ENCODE peak calls at places on chromosome 5, in nine cellular contexts. One of them, this sample, is unnamed.

GRCh38 chr5:14925326-14925725 is 53.7 kb upstream of the ANKH start:
- DNase-seq in stimulated activated CD4-positive, alpha-beta T cell treated with anti-CD3 and anti-CD28 coated beads, Interleukin-4, amount 100 ng/mL, for 48 hours: no peak
- DNase-seq in effector memory CD8-positive, alpha-beta T cell: no peak
- DNase-seq in substantia nigra: no peak
- DNase-seq in posterior cingulate gyrus: no peak
- DNase-seq in ELR: peak
- DNase-seq in progenitor cell of endocrine pancreas: no peak
- DNase-seq in endothelial cell: no peak
- DNase-seq in T-cell: no peak
- DNase-seq in this sample: no peak

GRCh38 chr5:147688965-147689364 is 93.6 kb downstream of the JAKMIP2 start:
- DNase-seq in effector memory CD8-positive, alpha-beta T cell: no peak
- DNase-seq in ELR: no peak
- DNase-seq in posterior cingulate gyrus: peak
- DNase-seq in progenitor cell of endocrine pancreas: no peak
- DNase-seq in stimulated activated CD4-positive, alpha-beta T cell treated with anti-CD3 and anti-CD28 coated beads, Interleukin-4, amount 100 ng/mL, for 48 hours: no peak
- DNase-seq in endothelial cell: no peak
- DNase-seq in T-cell: no peak
- DNase-seq in substantia nigra: peak
- DNase-seq in this sample: no peak

GRCh38 chr5:159444441-159445082 is 114.3 kb upstream of the IL12B start:
- DNase-seq in posterior cingulate gyrus: no peak
- DNase-seq in ELR: peak
- DNase-seq in endothelial cell: no peak
- DNase-seq in progenitor cell of endocrine pancreas: no peak
- DNase-seq in stimulated activated CD4-positive, alpha-beta T cell treated with anti-CD3 and anti-CD28 coated beads, Interleukin-4, amount 100 ng/mL, for 48 hours: no peak
- DNase-seq in substantia nigra: no peak
- DNase-seq in T-cell: no peak
- DNase-seq in effector memory CD8-positive, alpha-beta T cell: peak
- DNase-seq in this sample: no peak

GRCh38 chr5:96932026-96932425 is 3.9 kb upstream of the LNPEP start:
- DNase-seq in T-cell: no peak
- DNase-seq in posterior cingulate gyrus: no peak
- DNase-seq in progenitor cell of endocrine pancreas: no peak
- DNase-seq in effector memory CD8-positive, alpha-beta T cell: no peak
- DNase-seq in ELR: no peak
- DNase-seq in substantia nigra: no peak
- DNase-seq in stimulated activated CD4-positive, alpha-beta T cell treated with anti-CD3 and anti-CD28 coated beads, Interleukin-4, amount 100 ng/mL, for 48 hours: no peak
- DNase-seq in endothelial cell: no peak
- DNase-seq in this sample: no peak

GRCh38 chr5:156376751-156377150 is 49.8 kb downstream of the SGCD start:
- DNase-seq in effector memory CD8-positive, alpha-beta T cell: no peak
- DNase-seq in substantia nigra: no peak
- DNase-seq in endothelial cell: no peak
- DNase-seq in T-cell: no peak
- DNase-seq in progenitor cell of endocrine pancreas: no peak
- DNase-seq in posterior cingulate gyrus: no peak
- DNase-seq in stimulated activated CD4-positive, alpha-beta T cell treated with anti-CD3 and anti-CD28 coated beads, Interleukin-4, amount 100 ng/mL, for 48 hours: no peak
- DNase-seq in ELR: no peak
- DNase-seq in this sample: no peak

GRCh38 chr5:158468444-158468843 is 609.5 kb upstream of the CLINT1 start:
- DNase-seq in posterior cingulate gyrus: no peak
- DNase-seq in effector memory CD8-positive, alpha-beta T cell: no peak
- DNase-seq in progenitor cell of endocrine pancreas: no peak
- DNase-seq in substantia nigra: no peak
- DNase-seq in T-cell: no peak
- DNase-seq in ELR: no peak
- DNase-seq in stimulated activated CD4-positive, alpha-beta T cell treated with anti-CD3 and anti-CD28 coated beads, Interleukin-4, amount 100 ng/mL, for 48 hours: no peak
- DNase-seq in endothelial cell: no peak
- DNase-seq in this sample: no peak

GRCh38 chr5:168740055-168740820 is 161.1 kb upstream of the PANK3 start:
- DNase-seq in effector memory CD8-positive, alpha-beta T cell: no peak
- DNase-seq in substantia nigra: no peak
- DNase-seq in ELR: no peak
- DNase-seq in endothelial cell: no peak
- DNase-seq in T-cell: no peak
- DNase-seq in posterior cingulate gyrus: no peak
- DNase-seq in stimulated activated CD4-positive, alpha-beta T cell treated with anti-CD3 and anti-CD28 coated beads, Interleukin-4, amount 100 ng/mL, for 48 hours: no peak
- DNase-seq in progenitor cell of endocrine pancreas: no peak
- DNase-seq in this sample: no peak

GRCh38 chr5:114266374-114266773 is 95.5 kb upstream of the KCNN2 start:
- DNase-seq in effector memory CD8-positive, alpha-beta T cell: no peak
- DNase-seq in endothelial cell: no peak
- DNase-seq in progenitor cell of endocrine pancreas: no peak
- DNase-seq in posterior cingulate gyrus: no peak
- DNase-seq in substantia nigra: no peak
- DNase-seq in T-cell: no peak
- DNase-seq in ELR: peak
- DNase-seq in stimulated activated CD4-positive, alpha-beta T cell treated with anti-CD3 and anti-CD28 coated beads, Interleukin-4, amount 100 ng/mL, for 48 hours: no peak
- DNase-seq in this sample: no peak

GRCh38 chr5:171640396-171640981 is 145.1 kb upstream of the SMIM23 start:
- DNase-seq in progenitor cell of endocrine pancreas: no peak
- DNase-seq in substantia nigra: no peak
- DNase-seq in T-cell: no peak
- DNase-seq in stimulated activated CD4-positive, alpha-beta T cell treated with anti-CD3 and anti-CD28 coated beads, Interleukin-4, amount 100 ng/mL, for 48 hours: no peak
- DNase-seq in ELR: no peak
- DNase-seq in posterior cingulate gyrus: no peak
- DNase-seq in endothelial cell: no peak
- DNase-seq in effector memory CD8-positive, alpha-beta T cell: no peak
- DNase-seq in this sample: no peak

GRCh38 chr5:76402251-76402879 is 720 bp upstream of the IQGAP2 start:
- DNase-seq in stimulated activated CD4-positive, alpha-beta T cell treated with anti-CD3 and anti-CD28 coated beads, Interleukin-4, amount 100 ng/mL, for 48 hours: peak
- DNase-seq in T-cell: peak
- DNase-seq in endothelial cell: peak
- DNase-seq in progenitor cell of endocrine pancreas: peak
- DNase-seq in ELR: no peak
- DNase-seq in substantia nigra: no peak
- DNase-seq in effector memory CD8-positive, alpha-beta T cell: peak
- DNase-seq in posterior cingulate gyrus: no peak
- DNase-seq in this sample: peak

GRCh38 chr5:6791031-6791577 is 77.9 kb downstream of the TENT4A start:
- DNase-seq in substantia nigra: no peak
- DNase-seq in endothelial cell: no peak
- DNase-seq in progenitor cell of endocrine pancreas: no peak
- DNase-seq in effector memory CD8-positive, alpha-beta T cell: no peak
- DNase-seq in stimulated activated CD4-positive, alpha-beta T cell treated with anti-CD3 and anti-CD28 coated beads, Interleukin-4, amount 100 ng/mL, for 48 hours: no peak
- DNase-seq in T-cell: no peak
- DNase-seq in posterior cingulate gyrus: peak
- DNase-seq in ELR: no peak
- DNase-seq in this sample: no peak

GRCh38 chr5:126460977-126461376 is 37.8 kb downstream of the GRAMD2B start:
- DNase-seq in ELR: no peak
- DNase-seq in progenitor cell of endocrine pancreas: no peak
- DNase-seq in T-cell: no peak
- DNase-seq in stimulated activated CD4-positive, alpha-beta T cell treated with anti-CD3 and anti-CD28 coated beads, Interleukin-4, amount 100 ng/mL, for 48 hours: no peak
- DNase-seq in substantia nigra: no peak
- DNase-seq in endothelial cell: no peak
- DNase-seq in posterior cingulate gyrus: no peak
- DNase-seq in effector memory CD8-positive, alpha-beta T cell: no peak
- DNase-seq in this sample: no peak

GRCh38 chr5:138610468-138611294 is 35.5 kb upstream of the HSPA9 start:
- DNase-seq in posterior cingulate gyrus: peak
- DNase-seq in T-cell: no peak
- DNase-seq in ELR: no peak
- DNase-seq in stimulated activated CD4-positive, alpha-beta T cell treated with anti-CD3 and anti-CD28 coated beads, Interleukin-4, amount 100 ng/mL, for 48 hours: no peak
- DNase-seq in progenitor cell of endocrine pancreas: no peak
- DNase-seq in substantia nigra: no peak
- DNase-seq in effector memory CD8-positive, alpha-beta T cell: no peak
- DNase-seq in endothelial cell: peak
- DNase-seq in this sample: no peak

This sample was measured in T follicular helper cell.